ENCODE peak calls at places on chromosomes 13 and 19, in four cellular contexts. G, X, A and U are unnamed samples.

GRCh38 chr13:23621316-23621645 is 51.1 kb downstream of the TNFRSF19 start:
- DNase-seq in G (no peak), X (no peak), A (no peak), U (peak; percentile 72)

GRCh38 chr19:40257096-40257517 is 28.0 kb downstream of the AKT2 start:
- DNase-seq in G (no peak), X (no peak), A (no peak), U (no peak)

GRCh38 chr19:42469311-42470239 is 26.8 kb upstream of the CXCL17 start:
- DNase-seq in G (no peak), X (no peak), A (no peak), U (no peak)

GRCh38 chr13:50344717-50345116 is 329.5 kb downstream of the KCNRG start:
- DNase-seq in G (no peak), X (no peak), A (no peak), U (no peak)

GRCh38 chr19:38524994-38525634 is 91.6 kb downstream of the RYR1 start:
- DNase-seq in G (no peak), X (no peak), A (no peak), U (no peak)

GRCh38 chr13:68927387-68928026 is 1180.1 kb upstream of the ATXN8OS start:
- DNase-seq in G (no peak), X (no peak), A (peak; percentile 18), U (no peak)

GRCh38 chr19:1055028-1055425 is 11.9 kb upstream of the ARHGAP45 start:
- DNase-seq in G (no peak), X (no peak), A (no peak), U (no peak)

GRCh38 chr19:29501816-29502580 is 23.8 kb upstream of the VSTM2B start:
- DNase-seq in G (no peak), X (no peak), A (no peak), U (no peak)

GRCh38 chr13:63198076-63198475 is 1782.4 kb upstream of the PCDH20 start:
- DNase-seq in G (no peak), X (no peak), A (no peak), U (no peak)

GRCh38 chr19:55370305-55370988 is at the start of gene IL11:
- DNase-seq in G (no peak), X (no peak), A (no peak), U (no peak)

GRCh38 chr13:21541980-21542379 is 62.0 kb downstream of the MICU2 start:
- DNase-seq in G (no peak), X (no peak), A (no peak), U (no peak)